ENCODE peak calls at places on chromosomes 13 and 19, in five cellular contexts. One of them, this sample, is unnamed.

GRCh38 chr19:49081273-49081672 is 4.0 kb upstream of the SNRNP70 start:
- DNase-seq in COR-L47: no peak
- DNase-seq in colonic mucosa: no peak
- DNase-seq in NCI-H146: no peak
- DNase-seq in fibroblast of the conjunctiva: no peak
- DNase-seq in this sample: no peak

GRCh38 chr13:44326961-44327360 is 46.7 kb upstream of the SERP2 start:
- DNase-seq in colonic mucosa: no peak
- DNase-seq in fibroblast of the conjunctiva: no peak
- DNase-seq in NCI-H146: no peak
- DNase-seq in COR-L47: no peak
- DNase-seq in this sample: no peak

GRCh38 chr19:13995017-13995728 is 10.9 kb downstream of the RFX1 start:
- DNase-seq in fibroblast of the conjunctiva: no peak
- DNase-seq in NCI-H146: no peak
- DNase-seq in colonic mucosa: no peak
- DNase-seq in COR-L47: no peak
- DNase-seq in this sample: no peak

GRCh38 chr13:23806874-23807522 is 82.2 kb downstream of the MIPEP start:
- DNase-seq in NCI-H146: peak
- DNase-seq in fibroblast of the conjunctiva: no peak
- DNase-seq in colonic mucosa: no peak
- DNase-seq in COR-L47: no peak
- DNase-seq in this sample: no peak

GRCh38 chr19:29837448-29837961 is 25.7 kb downstream of the CCNE1 start:
- DNase-seq in fibroblast of the conjunctiva: no peak
- DNase-seq in NCI-H146: no peak
- DNase-seq in colonic mucosa: no peak
- DNase-seq in COR-L47: no peak
- DNase-seq in this sample: no peak

GRCh38 chr13:24220086-24220703 is 59.7 kb downstream of the SPATA13 start:
- DNase-seq in NCI-H146: peak
- DNase-seq in colonic mucosa: peak
- DNase-seq in fibroblast of the conjunctiva: peak
- DNase-seq in COR-L47: peak
- DNase-seq in this sample: peak

GRCh38 chr19:18700501-18701249 is 17.2 kb downstream of the CRTC1 start:
- DNase-seq in COR-L47: peak
- DNase-seq in NCI-H146: peak
- DNase-seq in colonic mucosa: peak
- DNase-seq in fibroblast of the conjunctiva: no peak
- DNase-seq in this sample: no peak

GRCh38 chr13:32515246-32515645 is 23.3 kb downstream of the N4BP2L2 start:
- DNase-seq in colonic mucosa: no peak
- DNase-seq in COR-L47: no peak
- DNase-seq in NCI-H146: no peak
- DNase-seq in fibroblast of the conjunctiva: no peak
- DNase-seq in this sample: no peak

GRCh38 chr19:35755550-35756371 is 1.1 kb downstream of the HSPB6 start:
- DNase-seq in colonic mucosa: peak
- DNase-seq in fibroblast of the conjunctiva: peak
- DNase-seq in COR-L47: no peak
- DNase-seq in NCI-H146: peak
- DNase-seq in this sample: no peak

GRCh38 chr19:47427241-47428176 is 8.2 kb upstream of the MEIS3 start:
- DNase-seq in fibroblast of the conjunctiva: peak
- DNase-seq in colonic mucosa: peak
- DNase-seq in COR-L47: peak
- DNase-seq in NCI-H146: peak
- DNase-seq in this sample: no peak

This sample was measured in HFF-Myc.